ENCODE peak calls at places on chromosomes 4 and X, in eight cellular contexts. F is substantia nigra; M is right lobe of liver; T is tibial artery; K is lung; N is CD4-positive, CD25-positive, alpha-beta regulatory T cell; I is dorsolateral prefrontal cortex; G is esophagus muscularis mucosa. Z is an unnamed sample.

GRCh38 chr4:34148322-34148908 is 2095.9 kb downstream of the ARAP2 start:
- DNase-seq in T (no peak), I (no peak), N (no peak), G (no peak), K (no peak), F (no peak), M (no peak), Z (no peak)

GRCh38 chrX:45775462-45775861 is 574.8 kb upstream of the DIPK2B start:
- DNase-seq in G (no peak), M (no peak), K (no peak), F (no peak), T (no peak), N (no peak), I (no peak), Z (no peak)

GRCh38 chrX:30906726-30907125 is 17.7 kb upstream of the TAB3 start:
- DNase-seq in G (no peak), T (no peak), N (no peak), F (no peak), M (no peak), I (no peak), K (no peak), Z (no peak)

GRCh38 chr4:150329338-150329737 is 251.1 kb downstream of the DCLK2 start:
- DNase-seq in T (no peak), M (no peak), G (no peak), K (no peak), F (no peak), I (no peak), N (no peak), Z (no peak)

GRCh38 chr4:673349-674091 is 556 bp downstream of the ATP5ME start:
- DNase-seq in I (no peak), K (peak), N (no peak), M (no peak), F (no peak), G (no peak), T (no peak), Z (no peak)

GRCh38 chr4:17770845-17771244 is 10.6 kb downstream of the FAM184B start:
- DNase-seq in K (no peak), F (no peak), G (peak), M (no peak), I (no peak), T (no peak), N (no peak), Z (no peak)

GRCh38 chrX:44871114-44871645 is 1.8 kb upstream of the KDM6A start:
- DNase-seq in N (no peak), K (no peak), F (no peak), G (no peak), M (peak), T (no peak), I (no peak), Z (no peak)

GRCh38 chrX:154730271-154730883 is 20.5 kb downstream of the GAB3 start:
- DNase-seq in K (peak), G (no peak), M (peak), I (no peak), F (no peak), T (no peak), N (no peak), Z (no peak)

GRCh38 chr4:160193787-160194186 is 1090.9 kb downstream of the RAPGEF2 start:
- DNase-seq in F (no peak), T (no peak), M (no peak), G (no peak), K (no peak), I (no peak), N (no peak), Z (no peak)

GRCh38 chr4:122854444-122854843 is 27.8 kb downstream of the FGF2 start:
- DNase-seq in T (no peak), G (no peak), N (no peak), M (peak), F (no peak), K (no peak), I (no peak), Z (no peak)

GRCh38 chrX:146346102-146346501 is 463.5 kb upstream of the CXorf51B start:
- DNase-seq in M (no peak), I (no peak), F (no peak), T (no peak), G (no peak), N (no peak), K (no peak), Z (no peak)

GRCh38 chr4:82786794-82787193 is 11.8 kb downstream of the SCD5 start:
- DNase-seq in I (no peak), N (no peak), K (no peak), M (no peak), G (no peak), T (no peak), F (no peak), Z (peak)

GRCh38 chr4:56907009-56907408 is 691 bp upstream of the REST start:
- DNase-seq in I (no peak), K (no peak), T (no peak), G (no peak), F (no peak), N (peak), M (peak), Z (peak)

GRCh38 chr4:80592950-80593349 is 257.4 kb downstream of the CFAP299 start:
- DNase-seq in K (no peak), N (peak), T (no peak), I (no peak), F (no peak), G (no peak), M (no peak), Z (no peak)

GRCh38 chr4:84901745-84902283 is 64.7 kb downstream of the WDFY3 start:
- DNase-seq in M (no peak), T (no peak), I (no peak), F (no peak), N (no peak), K (no peak), G (no peak), Z (no peak)

GRCh38 chrX:107483976-107484726 is 34.7 kb downstream of the FRMPD3 start:
- DNase-seq in I (no peak), F (no peak), K (no peak), M (no peak), N (no peak), G (no peak), T (peak), Z (peak)

GRCh38 chr4:81600511-81601269 is 129.0 kb upstream of the RASGEF1B start:
- DNase-seq in N (no peak), I (no peak), K (no peak), G (no peak), T (no peak), M (peak), F (no peak), Z (no peak)
- H3K27ac ChIP-seq in N (no peak), I (no peak), K (no peak), G (peak), T (no peak), M (no peak), F (no peak), Z (no peak)

GRCh38 chr4:64266263-64266662 is 143.0 kb downstream of the TECRL start:
- DNase-seq in I (no peak), T (no peak), K (no peak), F (no peak), N (no peak), G (no peak), M (no peak), Z (no peak)
- H3K27ac ChIP-seq in I (no peak), T (no peak), K (no peak), F (no peak), N (no peak), G (no peak), M (no peak), Z (no peak)

GRCh38 chr4:183758006-183758734 is 99.1 kb downstream of the TRAPPC11 start:
- DNase-seq in I (no peak), T (no peak), F (no peak), G (no peak), N (no peak), M (peak), K (no peak), Z (peak)
- H3K27ac ChIP-seq in I (no peak), T (no peak), F (no peak), G (no peak), N (no peak), M (peak), K (no peak), Z (no peak)

GRCh38 chr4:102823897-102824296 is 3.5 kb downstream of the UBE2D3 start:
- DNase-seq in I (no peak), K (no peak), F (no peak), N (no peak), G (no peak), T (no peak), M (no peak), Z (no peak)
- H3K27ac ChIP-seq in I (peak), K (no peak), F (no peak), N (peak), G (peak), T (peak), M (peak), Z (no peak)